ENCODE peak calls at places on chromosomes 6 and 20, in seven cellular contexts. U, F, C, K, X, R and E are unnamed samples.

GRCh38 chr6:49497308-49497707 is 2.4 kb upstream of the GLYATL3 start:
- DNase-seq in F (no peak), C (no peak), U (no peak), R (no peak), K (no peak), X (no peak), E (no peak)

GRCh38 chr20:8969062-8969694 is 99.7 kb upstream of the PLCB4 start:
- DNase-seq in K (no peak), U (no peak), X (no peak), C (peak; percentile 16), R (no peak), F (no peak), E (no peak)

GRCh38 chr20:11919571-11919970 is 1.9 kb downstream of the BTBD3 start:
- DNase-seq in K (no peak), F (no peak), R (no peak), X (no peak), C (no peak), U (no peak), E (no peak)

GRCh38 chr6:36746251-36746650 is 48.6 kb downstream of the RAB44 start:
- DNase-seq in K (peak; percentile 7), F (no peak), U (no peak), R (no peak), X (no peak), C (no peak), E (no peak)

GRCh38 chr6:33075568-33076405 is at the start of gene HLA-DPB1:
- DNase-seq in X (peak; percentile 67), F (peak; percentile 90), U (no peak), K (no peak), C (peak; percentile 80), R (no peak), E (no peak)

GRCh38 chr20:45059022-45059728 is 41.8 kb downstream of the KCNS1 start:
- DNase-seq in X (no peak), C (no peak), R (no peak), K (peak; percentile 13), F (no peak), U (no peak), E (no peak)

GRCh38 chr20:59585714-59586404 is 18.5 kb upstream of the PHACTR3 start:
- DNase-seq in K (no peak), C (no peak), U (no peak), X (no peak), F (no peak), R (no peak), E (no peak)

GRCh38 chr20:44717986-44718385 is 2.8 kb downstream of the CCN5 start:
- DNase-seq in K (no peak), R (no peak), F (no peak), C (no peak), U (no peak), X (no peak), E (peak; percentile 41)

GRCh38 chr6:111804627-111805235 is 68.5 kb downstream of the FYN start:
- DNase-seq in K (no peak), R (no peak), C (peak; percentile 81), U (no peak), X (peak; percentile 74), F (no peak), E (no peak)

GRCh38 chr6:36779227-36779626 is 60.0 kb downstream of the CPNE5 start:
- DNase-seq in R (no peak), X (peak; percentile 25), K (no peak), F (no peak), U (no peak), C (no peak), E (no peak)

GRCh38 chr6:154766993-154767392 is 33.8 kb downstream of the SCAF8 start:
- DNase-seq in U (no peak), F (no peak), C (peak; percentile 54), R (no peak), X (no peak), K (no peak), E (no peak)

GRCh38 chr6:155040154-155040553 is 45.0 kb downstream of the TIAM2 start:
- DNase-seq in C (no peak), U (no peak), R (no peak), K (no peak), F (no peak), X (no peak), E (no peak)

GRCh38 chr20:62536731-62537401 is 61.1 kb upstream of the GATA5 start:
- DNase-seq in R (no peak), F (no peak), C (no peak), X (no peak), K (no peak), U (peak; percentile 63), E (no peak)

GRCh38 chr6:53692172-53692571 is 26.6 kb upstream of the KLHL31 start:
- DNase-seq in K (no peak), U (no peak), C (no peak), R (no peak), F (no peak), X (no peak), E (no peak)

DNA sequence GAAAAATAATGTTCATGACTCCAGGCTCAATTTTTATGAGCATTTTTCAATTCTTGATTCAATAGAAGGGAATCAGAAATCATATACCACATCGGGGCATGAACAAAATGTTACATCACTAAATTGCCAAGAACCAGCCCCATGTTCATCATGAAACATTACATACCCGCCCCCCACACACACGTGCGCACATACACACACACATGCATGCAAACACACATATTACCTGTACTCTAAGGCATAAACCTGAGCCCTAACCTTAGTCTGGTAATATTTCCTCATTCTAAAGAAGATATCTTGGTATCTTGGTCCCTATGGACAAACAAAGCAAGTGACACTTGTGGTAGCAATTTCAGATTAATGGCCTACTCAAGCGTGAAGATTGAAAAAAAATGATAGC is 95.5 kb upstream of the DOK5 start:
- DNase-seq in K (no peak), X (no peak), U (no peak), F (no peak), C (no peak), R (no peak), E (no peak)
- H3K27ac ChIP-seq in K (no peak overlapping the region), X (no peak overlapping the region), U (no peak overlapping the region), F (no peak overlapping the region), C (no peak overlapping the region), R (no peak overlapping the region), E (no peak overlapping the region)

GRCh38 chr6:35320031-35320410 is 22.3 kb upstream of the PPARD start:
- DNase-seq in K (no peak), R (no peak), F (no peak), X (no peak), C (no peak), U (no peak), E (no peak)

GRCh38 chr6:35317483-35318199 is 20.0 kb downstream of the DEF6 start:
- DNase-seq in X (no peak), F (no peak), C (no peak), K (no peak), R (no peak), U (no peak), E (no peak)

GRCh38 chr6:35319346-35320030 is 21.9 kb downstream of the DEF6 start:
- DNase-seq in X (no peak), K (no peak), U (no peak), F (no peak), C (no peak), R (no peak), E (no peak)

GRCh38 chr6:35318200-35318844 is 20.7 kb downstream of the DEF6 start:
- DNase-seq in K (peak; percentile 82), C (peak; percentile 85), U (peak; percentile 88), F (no peak), R (peak; percentile 89), X (no peak), E (peak; percentile 77)

DNA sequence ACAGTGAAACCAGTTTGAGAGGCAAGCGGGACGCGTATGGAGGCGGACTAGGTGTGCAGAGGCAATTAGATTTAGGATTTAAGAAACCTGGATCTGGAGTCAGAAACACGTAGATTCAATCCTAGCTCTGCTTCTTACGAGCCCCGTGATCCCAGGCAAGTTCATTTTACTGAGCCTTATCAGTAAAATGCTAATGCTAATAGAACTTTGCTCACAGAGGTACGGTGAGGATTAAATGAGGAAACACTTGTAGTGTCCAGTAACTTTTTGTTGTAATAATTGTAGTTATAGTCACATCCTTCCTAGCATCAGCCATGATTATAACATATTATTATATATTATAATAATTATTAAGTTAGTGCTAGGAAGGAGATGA is 21.2 kb downstream of the DEF6 start:
- DNase-seq in X (no peak), K (no peak), U (no peak), C (no peak), F (no peak), R (no peak), E (no peak)
- H3K27ac ChIP-seq in X (no peak overlapping the region), K (no peak overlapping the region), U (no peak overlapping the region), C (no peak overlapping the region), F (no peak overlapping the region), R (no peak overlapping the region), E (no peak overlapping the region)

DNA sequence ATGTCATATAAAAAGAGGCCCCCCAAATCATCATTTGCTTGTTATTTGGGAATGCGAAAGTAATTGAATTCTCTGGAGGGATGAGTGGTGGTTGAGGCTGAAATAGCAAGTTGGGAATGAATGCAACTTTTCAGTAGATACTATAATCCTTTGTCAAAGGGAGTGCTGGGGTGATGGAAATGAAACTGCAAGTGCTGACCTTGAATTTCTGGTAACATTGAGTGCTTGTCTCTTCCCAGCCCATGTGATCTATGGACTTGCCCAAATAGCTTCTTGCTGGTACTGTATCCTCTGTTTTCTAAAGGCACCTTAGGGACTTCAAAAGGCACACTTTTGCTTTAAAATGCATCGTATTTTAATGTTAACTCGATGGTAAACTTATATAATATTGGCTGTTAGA is 14.8 kb downstream of the PAQR8 start:
- DNase-seq in K (peak; percentile 36), F (no peak), R (no peak), C (no peak), X (no peak), U (no peak), E (no peak)
- H3K27ac ChIP-seq in K (peak overlapping the region; percentile 82), F (no peak overlapping the region), R (no peak overlapping the region), C (no peak overlapping the region), X (no peak overlapping the region), U (peak overlapping the region; percentile 61), E (no peak overlapping the region)

GRCh38 chr20:57748601-57749130 is 38.9 kb upstream of the PMEPA1 start:
- DNase-seq in U (peak; percentile 82), R (peak; percentile 89), X (peak; percentile 30), F (no peak), C (peak; percentile 80), K (peak; percentile 51), E (peak; percentile 74)

GRCh38 chr20:57746201-57746600 is 36.4 kb upstream of the PMEPA1 start:
- DNase-seq in F (no peak), R (no peak), X (no peak), K (no peak), C (no peak), U (no peak), E (no peak)

GRCh38 chr20:57747889-57748456 is 38.2 kb upstream of the PMEPA1 start:
- DNase-seq in X (no peak), C (no peak), K (no peak), R (no peak), U (no peak), F (no peak), E (no peak)

GRCh38 chr20:57749131-57749690 is 39.4 kb upstream of the PMEPA1 start:
- DNase-seq in C (peak; percentile 71), K (no peak), U (no peak), R (peak; percentile 79), X (no peak), F (no peak), E (peak; percentile 50)

DNA sequence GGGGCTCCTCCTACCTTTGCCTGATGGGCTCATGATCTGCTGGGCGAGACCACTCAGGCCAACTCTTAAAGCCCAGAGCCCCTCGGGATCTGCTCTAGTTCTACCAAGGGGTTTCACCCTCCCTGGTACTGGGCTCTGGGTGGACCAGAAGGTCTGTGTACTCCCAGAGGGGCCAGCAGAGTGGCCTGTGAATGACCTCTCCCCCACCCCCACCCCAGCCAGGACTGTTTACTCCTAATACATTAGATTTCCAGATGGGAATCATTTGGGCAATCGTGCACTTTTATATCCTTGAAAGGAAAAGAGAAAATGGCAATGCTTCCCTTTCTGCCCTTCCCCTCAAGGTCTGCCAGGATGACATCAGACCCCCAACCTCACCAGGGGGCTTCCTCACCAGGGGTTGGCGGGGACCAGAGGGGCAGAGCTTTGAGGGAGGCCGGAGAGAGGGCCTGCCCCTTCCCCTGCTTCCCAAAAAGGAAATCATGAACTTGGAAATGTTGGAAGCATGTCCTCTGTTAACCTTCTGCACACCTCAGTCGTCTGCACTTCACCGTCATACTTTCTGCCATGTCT is 37.1 kb upstream of the PMEPA1 start:
- DNase-seq in R (no peak), U (no peak), K (no peak), X (no peak), C (no peak), F (no peak), E (no peak)
- H3K27ac ChIP-seq in R (no peak overlapping the region), U (no peak overlapping the region), K (no peak overlapping the region), X (no peak overlapping the region), C (no peak overlapping the region), F (no peak overlapping the region), E (no peak overlapping the region)